ENCODE peak calls at places on chromosomes 6 and 20, in five cellular contexts. K is ovary, E is adrenal gland, I is fibroblast of lung, U is astrocyte. V is an unnamed sample.

GRCh38 chr6:27669278-27669797 is 196.4 kb upstream of the ZNF184 start:
- DNase-seq in K (peak), E (no peak), U (no peak), I (no peak), V (no peak)

GRCh38 chr6:113147544-113147943 is 709.6 kb upstream of the MARCKS start:
- DNase-seq in K (no peak), I (peak), E (no peak), U (peak), V (peak)

GRCh38 chr6:42278131-42278853 is 60.6 kb upstream of the MRPS10 start:
- DNase-seq in U (no peak), I (no peak), E (no peak), K (no peak), V (no peak)

GRCh38 chr20:21430031-21430430 is 32.7 kb upstream of the NKX2-4 start:
- DNase-seq in K (no peak), I (no peak), U (no peak), E (no peak), V (no peak)

GRCh38 chr20:57657537-57658446 is 37.6 kb upstream of the ZBP1 start:
- DNase-seq in U (no peak), I (no peak), K (no peak), E (peak), V (no peak)

GRCh38 chr20:6993526-6993925 is 226.0 kb downstream of the BMP2 start:
- DNase-seq in K (no peak), E (no peak), I (peak), U (peak), V (no peak)

GRCh38 chr6:167525774-167526173 is 200.9 kb downstream of the TTLL2 start:
- DNase-seq in I (no peak), E (no peak), K (no peak), U (no peak), V (no peak)

GRCh38 chr6:80872194-80872950 is 765.9 kb downstream of the BCKDHB start:
- DNase-seq in U (no peak), I (no peak), E (peak), K (peak), V (no peak)

GRCh38 chr20:38855356-38855755 is 49.9 kb downstream of the PPP1R16B start:
- DNase-seq in U (peak), I (peak), K (no peak), E (no peak), V (peak)

GRCh38 chr6:89385156-89385667 is 26.9 kb downstream of the RRAGD start:
- DNase-seq in U (peak), E (no peak), I (peak), K (no peak), V (no peak)

GRCh38 chr6:40348591-40348990 is 238.6 kb downstream of the LRFN2 start:
- DNase-seq in E (no peak), K (no peak), U (no peak), I (no peak), V (no peak)

GRCh38 chr20:37356387-37356786 is 10.4 kb downstream of the SRC start:
- DNase-seq in I (peak), E (peak), K (no peak), U (no peak), V (no peak)

GRCh38 chr6:159102373-159103160 is 57.8 kb upstream of the TAGAP start:
- DNase-seq in E (no peak), U (no peak), I (no peak), K (no peak), V (no peak)

GRCh38 chr6:139152892-139153271 is 18.0 kb downstream of the HECA start:
- DNase-seq in I (peak), E (no peak), U (peak), K (no peak), V (no peak)

GRCh38 chr6:57182017-57182432 is 9.9 kb downstream of the BAG2 start:
- DNase-seq in E (no peak), I (peak), K (no peak), U (no peak), V (no peak)

GRCh38 chr6:3088446-3088845 is 20.2 kb downstream of the RIPK1 start:
- DNase-seq in K (no peak), U (peak), I (peak), E (no peak), V (no peak)

GRCh38 chr6:3340358-3340798 is 81.6 kb downstream of the PSMG4 start:
- DNase-seq in I (peak), U (peak), E (no peak), K (no peak), V (no peak)

GRCh38 chr6:120202878-120203277 is 853.3 kb upstream of the MAN1A1 start:
- DNase-seq in U (no peak), I (no peak), K (no peak), E (no peak), V (no peak)

GRCh38 chr6:97958143-97958542 is 675.1 kb upstream of the MMS22L start:
- DNase-seq in U (peak), K (no peak), E (no peak), I (peak), V (no peak)

GRCh38 chr6:119602215-119603178 is 252.9 kb upstream of the MAN1A1 start:
- DNase-seq in U (peak), E (no peak), I (peak), K (no peak), V (peak)

GRCh38 chr6:52053038-52053704 is 34.2 kb downstream of the PKHD1 start:
- DNase-seq in U (no peak), K (no peak), E (no peak), I (no peak), V (no peak)

GRCh38 chr20:62504323-62504722 is 28.5 kb upstream of the GATA5 start:
- DNase-seq in I (no peak), K (no peak), U (no peak), E (no peak), V (no peak)

GRCh38 chr6:21971540-21971939 is 325.3 kb downstream of the PRL start:
- DNase-seq in U (peak), E (no peak), I (peak), K (no peak), V (no peak)

GRCh38 chr20:2713285-2713684 is 20.7 kb downstream of the EBF4 start:
- DNase-seq in E (no peak), U (no peak), K (no peak), I (no peak), V (no peak)

GRCh38 chr6:169521825-169522224 is 180.0 kb downstream of the WDR27 start:
- DNase-seq in K (no peak), E (no peak), U (no peak), I (no peak), V (no peak)

GRCh38 chr20:9110365-9110764 is 41.5 kb downstream of the PLCB4 start:
- DNase-seq in I (peak), E (no peak), K (no peak), U (peak), V (no peak)

GRCh38 chr6:130158548-130158947 is 64.2 kb downstream of the SAMD3 start:
- DNase-seq in K (no peak), U (no peak), I (no peak), E (no peak), V (no peak)

GRCh38 chr6:127385668-127386385 is 42.4 kb upstream of the ECHDC1 start:
- DNase-seq in K (no peak), I (no peak), U (no peak), E (no peak), V (no peak)

GRCh38 chr20:1438361-1438760 is 28.3 kb downstream of the NSFL1C start:
- DNase-seq in K (no peak), I (no peak), U (no peak), E (no peak), V (no peak)

GRCh38 chr6:28225056-28225834 is at the start of gene ZSCAN9:
- DNase-seq in K (peak), U (peak), I (peak), E (peak), V (peak)

DNA sequence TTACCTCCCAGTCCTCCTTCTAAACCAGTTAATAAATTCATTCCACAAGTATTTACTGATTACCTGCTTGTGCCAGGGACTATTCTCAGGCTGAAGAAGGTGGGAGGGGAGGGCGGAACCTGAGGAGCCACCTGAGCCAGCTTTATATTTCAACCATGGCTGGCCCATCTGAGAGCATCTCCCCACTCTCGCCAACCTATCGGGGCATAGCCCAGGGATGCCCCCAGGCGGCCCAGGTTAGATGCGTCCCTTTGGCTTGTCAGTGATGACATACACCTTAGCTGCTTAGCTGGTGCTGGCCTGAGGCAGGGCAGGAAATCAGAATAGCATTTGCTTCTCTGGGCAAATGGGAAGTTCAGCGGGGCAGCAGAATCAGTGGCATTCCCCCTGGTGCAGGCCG is 4.9 kb upstream of the AAR2 start:
- DNase-seq in U (no peak), K (no peak), E (no peak), I (no peak), V (no peak)
- TF ChIP-seq CTCF in U (no peak), K (no peak), E (no peak), I (no peak), V (no peak)

GRCh38 chr6:46652603-46653438 is at the start of the genes CYP39A1 and SLC25A27:
- DNase-seq in E (peak), K (peak), I (peak), U (peak), V (no peak)

GRCh38 chr6:46648869-46649488 is 3.6 kb downstream of the CYP39A1 start:
- DNase-seq in I (no peak), K (no peak), E (no peak), U (no peak), V (no peak)

GRCh38 chr6:46651766-46652165 is 852 bp downstream of the CYP39A1 start:
- DNase-seq in K (no peak), I (no peak), E (no peak), U (no peak), V (no peak)

GRCh38 chr6:46652232-46652602 is 401 bp downstream of the CYP39A1 start:
- DNase-seq in E (no peak), I (no peak), U (no peak), K (no peak), V (no peak)

DNA sequence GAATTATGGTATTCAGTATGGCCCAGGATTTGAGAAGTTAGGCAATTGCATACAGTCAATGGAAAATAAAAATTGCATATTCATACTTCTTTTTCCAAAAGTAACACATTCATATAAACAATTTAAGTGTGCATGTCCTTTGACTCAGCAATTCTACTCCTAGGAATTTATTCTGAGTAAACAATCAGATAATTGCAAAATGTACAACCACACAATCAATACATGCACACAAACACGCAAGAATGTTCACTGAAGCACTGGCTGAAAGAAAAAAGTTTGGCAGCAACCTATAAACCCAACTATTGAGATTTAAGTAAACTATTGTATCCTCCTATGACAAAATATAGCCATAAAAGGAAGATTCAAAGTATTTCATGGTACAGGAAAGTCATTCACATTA is 1.6 kb downstream of the CYP39A1 start:
- DNase-seq in U (no peak), I (no peak), K (no peak), E (no peak), V (no peak)
- H3K4me3 ChIP-seq in U (no peak), I (no peak), K (peak), E (no peak), V (no peak)

GRCh38 chr6:157139054-157139708 is 184.1 kb downstream of the TMEM242 start:
- DNase-seq in E (no peak), I (no peak), K (no peak), U (no peak), V (no peak)
- TF ChIP-seq CTCF in E (no peak), I (no peak), K (no peak), U (no peak), V (peak)

DNA sequence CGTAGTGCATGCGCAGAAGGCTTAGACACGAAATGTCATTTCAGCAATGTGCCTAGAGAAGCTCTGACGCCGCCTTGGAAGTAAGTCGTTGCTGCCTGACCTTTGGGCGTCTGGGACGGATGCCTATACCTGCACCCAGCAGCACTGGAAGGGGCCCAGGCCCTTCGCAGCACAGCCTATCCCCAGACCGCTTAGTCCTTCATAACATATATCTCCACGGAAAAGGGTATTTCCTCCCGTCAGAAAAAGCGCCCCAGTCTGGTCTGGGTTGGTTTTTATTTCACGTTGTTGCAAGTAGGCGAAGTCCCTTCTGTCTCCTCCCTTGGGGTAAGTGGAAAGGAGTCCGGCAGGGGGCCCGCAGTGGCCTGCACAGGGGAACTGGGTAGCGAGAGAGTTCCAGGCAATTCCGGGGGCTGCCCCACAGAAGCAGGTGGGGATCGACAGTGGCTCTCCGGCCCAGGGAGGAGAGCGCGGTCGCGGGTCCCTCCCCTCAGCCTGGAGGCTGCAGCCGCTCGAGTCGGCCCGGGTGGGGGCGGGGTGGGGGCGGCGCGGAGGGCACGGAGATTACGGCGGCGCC is 558 bp upstream of the EYA4 start:
- DNase-seq in U (peak), E (no peak), I (peak), K (no peak), V (no peak)
- H3K4me3 ChIP-seq in U (peak), E (peak), I (peak), K (peak), V (no peak)

GRCh38 chr6:95867205-95867604 is 148.6 kb upstream of the FUT9 start:
- DNase-seq in U (no peak), I (no peak), K (no peak), E (no peak), V (no peak)

GRCh38 chr6:95865857-95866256 is 149.9 kb upstream of the FUT9 start:
- DNase-seq in I (no peak), E (no peak), K (no peak), U (no peak), V (no peak)

DNA sequence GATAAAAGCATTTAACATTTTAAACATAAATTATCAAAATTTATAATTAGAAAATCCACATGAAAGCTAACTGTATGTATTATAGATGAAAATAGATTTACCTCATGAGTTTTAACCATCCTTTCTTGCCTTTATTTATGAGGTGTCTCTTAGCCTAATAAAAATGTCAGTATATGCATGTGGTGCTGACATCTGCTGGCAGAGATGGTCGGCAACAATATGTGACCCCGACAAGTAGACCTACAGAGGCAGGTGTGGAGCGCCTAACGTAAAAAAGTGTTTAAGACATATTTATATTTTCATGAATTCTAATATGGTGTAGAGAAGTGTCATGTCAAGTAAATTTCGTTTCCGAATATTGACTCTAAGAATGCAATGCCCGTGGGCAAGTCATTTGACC is 149.0 kb upstream of the FUT9 start:
- DNase-seq in I (no peak), U (no peak), K (no peak), E (no peak), V (no peak)
- TF ChIP-seq CTCF in I (no peak), U (peak), K (no peak), E (no peak), V (no peak)

DNA sequence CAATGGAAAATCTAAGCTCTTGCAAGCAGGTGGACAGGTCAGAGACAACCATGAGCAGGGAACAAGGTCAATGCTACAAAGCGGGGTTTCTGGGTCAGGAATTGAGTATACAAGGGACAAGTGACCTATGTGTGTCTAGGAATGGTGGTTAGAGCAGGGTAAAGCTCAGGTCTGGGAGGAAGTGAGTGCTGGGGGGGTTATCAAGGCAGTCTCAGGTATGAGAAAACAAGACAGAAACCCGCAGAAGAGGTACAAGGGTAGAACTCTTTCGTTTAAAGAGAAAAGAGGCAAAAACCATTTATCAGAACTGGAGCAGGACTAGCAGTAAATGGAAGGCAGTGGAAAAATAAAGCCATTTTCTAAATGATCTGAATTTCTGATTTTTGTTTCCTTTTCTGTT is 298.4 kb downstream of the ALDH8A1 start:
- DNase-seq in E (no peak), K (no peak), U (no peak), I (no peak), V (no peak)
- H3K4me3 ChIP-seq in E (no peak), K (no peak), U (no peak), I (no peak), V (no peak)

V was measured in AG04449.